ENCODE peak calls at places on chromosomes 2 and 18, in six cellular contexts. P is GM23248; K is CD8-positive, alpha-beta T cell; F is adipocyte; L is GM12865; O is CD4-positive, alpha-beta memory T cell. M is an unnamed sample.

GRCh38 chr2:112142525-112143078 is 4.4 kb downstream of the FBLN7 start:
- DNase-seq in O (no peak), L (no peak), F (no peak), K (no peak), P (no peak), M (no peak)

GRCh38 chr2:102841107-102841840 is 79.4 kb downstream of the TMEM182 start:
- DNase-seq in P (peak), O (no peak), L (peak), K (no peak), F (peak), M (peak)

GRCh38 chr2:146734042-146734715 is 1110.7 kb upstream of the ACVR2A start:
- DNase-seq in L (peak), K (no peak), O (no peak), P (peak), F (peak), M (no peak)

GRCh38 chr2:15930589-15931513 is 9.5 kb upstream of the MYCN start:
- DNase-seq in P (no peak), K (no peak), F (no peak), L (no peak), O (no peak), M (no peak)

GRCh38 chr2:101306410-101306809 is 2.1 kb downstream of the RNF149 start:
- DNase-seq in P (peak), F (peak), K (no peak), O (peak), L (peak), M (no peak)

GRCh38 chr2:201135396-201135795 is 19.4 kb downstream of the CFLAR start:
- DNase-seq in O (no peak), L (peak), P (no peak), F (no peak), K (no peak), M (no peak)

GRCh38 chr2:128058114-128058513 is 30.3 kb upstream of the SAP130 start:
- DNase-seq in P (no peak), O (no peak), K (no peak), F (no peak), L (no peak), M (peak)

GRCh38 chr2:11388262-11389047 is 44.0 kb upstream of the ROCK2 start:
- DNase-seq in P (no peak), O (no peak), K (no peak), F (no peak), L (peak), M (no peak)

GRCh38 chr18:68918216-68918615 is 120.3 kb downstream of the CCDC102B start:
- DNase-seq in O (no peak), P (no peak), F (no peak), L (no peak), K (no peak), M (no peak)

GRCh38 chr2:23441414-23441813 is 56.4 kb downstream of the KLHL29 start:
- DNase-seq in L (no peak), K (no peak), F (no peak), O (no peak), P (no peak), M (no peak)
- H3K4me3 ChIP-seq in L (no peak), K (no peak), F (no peak), O (no peak), P (no peak), M (no peak)

DNA sequence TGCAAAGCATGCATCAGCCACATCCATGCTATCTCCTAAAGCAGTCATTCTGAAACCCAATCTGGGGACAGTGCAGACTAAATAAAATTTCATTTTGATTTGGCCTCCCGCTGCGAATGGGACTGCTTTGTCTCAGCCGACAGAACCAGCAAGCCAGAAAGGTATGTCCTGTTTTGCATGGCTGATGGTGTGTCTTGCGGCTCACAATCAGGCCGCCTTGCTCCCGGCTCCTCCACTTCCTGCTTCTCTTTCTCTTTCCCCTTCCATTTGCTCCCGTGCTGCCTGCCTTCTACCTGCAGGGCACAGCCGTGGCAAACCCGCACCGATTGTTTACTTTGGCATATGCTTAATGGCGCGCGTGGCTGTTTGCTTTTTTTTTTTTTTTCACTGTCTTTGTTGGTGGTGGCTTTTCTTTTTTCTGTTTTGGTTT is 419.5 kb upstream of the POU3F3 start:
- DNase-seq in L (peak), F (no peak), O (no peak), P (peak), K (no peak), M (no peak)
- H3K4me3 ChIP-seq in L (peak), F (peak), O (no peak), P (no peak), K (no peak), M (no peak)

DNA sequence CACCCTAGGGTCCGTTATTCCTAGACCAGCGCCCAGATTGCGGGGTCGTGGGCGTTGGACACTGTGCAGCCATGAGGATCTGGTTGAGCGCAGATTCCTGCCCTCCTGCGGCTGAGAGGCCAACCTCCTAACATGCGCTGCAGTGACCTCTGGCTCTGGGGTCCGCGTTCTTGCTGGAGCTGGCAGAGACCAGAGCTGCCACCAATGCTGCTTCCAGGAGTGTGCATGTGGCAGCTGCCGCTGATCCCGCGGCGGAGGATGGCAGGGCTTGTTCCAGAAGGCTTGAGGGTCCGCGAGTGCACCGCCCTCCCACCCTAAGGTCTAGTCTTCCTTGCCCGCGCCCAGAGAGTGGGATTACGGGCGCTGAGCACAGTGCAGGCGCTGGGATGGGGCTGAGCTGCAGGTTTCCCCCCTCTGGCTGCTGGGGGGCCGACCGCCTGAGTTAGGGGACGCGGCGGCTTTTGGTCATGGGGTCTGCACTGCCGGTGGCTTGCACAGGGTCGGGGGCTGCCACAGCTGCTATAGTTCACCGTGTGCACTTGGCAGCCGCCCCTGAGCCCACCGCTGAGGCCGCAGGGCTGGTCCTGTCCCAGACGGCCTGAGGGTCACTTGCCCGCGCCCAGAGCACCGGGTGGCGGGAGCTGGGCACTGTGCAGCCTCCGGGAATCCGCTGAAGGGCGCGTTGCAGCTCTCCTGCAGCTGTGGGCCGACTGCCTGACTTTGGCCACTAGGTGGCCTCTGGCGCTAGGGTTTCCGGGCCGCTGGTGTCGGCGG is 145.9 kb downstream of the CCDC74A start:
- DNase-seq in P (peak), F (peak), K (peak), O (peak), L (peak), M (peak)
- H3K4me3 ChIP-seq in P (peak), F (peak), K (peak), O (no peak), L (peak), M (peak)

GRCh38 chr2:113390133-113390849 is 47.2 kb upstream of the ZNG1B start:
- DNase-seq in P (peak), K (peak), L (peak), O (peak), F (peak), M (peak)

DNA sequence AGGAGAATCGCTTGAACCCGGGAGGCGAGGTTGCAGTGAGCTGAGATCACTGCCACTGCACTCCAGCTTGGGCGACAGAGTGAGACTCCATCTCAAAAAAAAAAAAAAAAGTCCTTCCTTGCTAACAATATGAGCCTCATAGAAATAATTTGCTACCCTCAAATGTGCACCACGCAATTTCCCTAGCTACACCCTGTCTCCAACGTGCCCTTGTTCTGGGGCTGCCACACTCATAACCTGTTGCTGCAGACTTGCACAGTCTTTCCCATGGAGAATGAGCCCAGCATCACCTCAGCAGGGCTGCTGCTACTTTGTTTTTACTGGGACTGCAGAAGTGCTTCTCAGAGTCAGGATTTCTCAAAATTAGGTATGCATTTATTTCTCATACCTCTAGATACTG is 46.4 kb upstream of the ZNG1B start:
- DNase-seq in F (no peak), O (no peak), K (no peak), L (no peak), P (no peak), M (no peak)
- H3K4me3 ChIP-seq in F (no peak), O (no peak), K (no peak), L (no peak), P (no peak), M (no peak)

DNA sequence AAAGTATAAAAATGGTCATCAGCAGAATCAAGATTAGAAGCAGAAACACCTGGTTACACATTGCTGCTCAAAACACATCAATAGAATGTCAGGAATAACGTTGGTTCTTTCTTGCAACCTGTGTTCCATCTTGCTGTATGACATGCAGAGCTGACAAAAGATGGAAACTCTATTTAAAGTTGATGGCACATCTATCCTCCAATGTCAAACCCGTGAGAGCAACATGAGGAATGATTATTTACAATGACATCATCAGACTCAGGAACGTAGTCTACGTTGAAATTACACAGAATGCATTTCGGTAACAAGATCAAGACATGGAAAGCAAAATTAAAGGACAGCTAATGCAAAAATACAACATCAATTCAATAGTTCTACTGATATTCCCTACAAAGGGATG is 26.2 kb upstream of the TTN start:
- DNase-seq in L (no peak), F (no peak), P (no peak), K (no peak), O (no peak), M (no peak)
- H3K4me3 ChIP-seq in L (no peak), F (no peak), P (no peak), K (no peak), O (no peak), M (no peak)

GRCh38 chr18:8721716-8722115 is 16.4 kb downstream of the MTCL1 start:
- DNase-seq in K (no peak), O (no peak), F (peak), L (no peak), P (peak), M (no peak)

GRCh38 chr18:8718401-8718913 is 13.1 kb downstream of the MTCL1 start:
- DNase-seq in P (no peak), O (no peak), K (no peak), L (no peak), F (no peak), M (no peak)

GRCh38 chr18:8719192-8719591 is 13.8 kb downstream of the MTCL1 start:
- DNase-seq in F (no peak), L (no peak), P (no peak), O (no peak), K (no peak), M (no peak)

GRCh38 chr18:8721094-8721669 is 15.8 kb downstream of the MTCL1 start:
- DNase-seq in L (no peak), K (no peak), O (no peak), P (no peak), F (no peak), M (no peak)

DNA sequence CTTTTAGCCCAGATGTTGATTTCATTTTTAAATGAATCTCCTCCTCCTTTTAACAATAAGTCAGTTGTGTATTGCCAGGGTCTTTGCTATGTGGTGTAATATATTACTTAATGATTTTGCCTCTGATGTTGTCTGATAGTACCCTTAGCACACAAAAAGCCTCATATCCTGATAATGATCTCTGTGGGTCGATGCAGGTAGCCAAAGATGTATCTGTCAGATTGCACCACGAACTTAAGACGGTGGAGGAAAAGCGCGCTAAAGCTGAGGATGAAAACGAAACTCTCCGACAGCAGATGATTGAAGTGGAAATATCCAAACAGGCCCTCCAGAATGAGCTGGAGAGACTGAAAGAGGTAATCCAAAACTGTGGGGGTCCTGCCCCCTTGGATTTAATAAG is 14.8 kb downstream of the MTCL1 start:
- DNase-seq in L (no peak), F (no peak), K (no peak), P (no peak), O (no peak), M (no peak)
- H3K4me3 ChIP-seq in L (no peak), F (no peak), K (no peak), P (no peak), O (no peak), M (no peak)

GRCh38 chr2:144513388-144514100 is 6.4 kb downstream of the ZEB2 start:
- DNase-seq in K (no peak), P (peak), F (no peak), O (no peak), L (no peak), M (no peak)
- H3K4me3 ChIP-seq in K (no peak), P (peak), F (peak), O (no peak), L (no peak), M (no peak)

DNA sequence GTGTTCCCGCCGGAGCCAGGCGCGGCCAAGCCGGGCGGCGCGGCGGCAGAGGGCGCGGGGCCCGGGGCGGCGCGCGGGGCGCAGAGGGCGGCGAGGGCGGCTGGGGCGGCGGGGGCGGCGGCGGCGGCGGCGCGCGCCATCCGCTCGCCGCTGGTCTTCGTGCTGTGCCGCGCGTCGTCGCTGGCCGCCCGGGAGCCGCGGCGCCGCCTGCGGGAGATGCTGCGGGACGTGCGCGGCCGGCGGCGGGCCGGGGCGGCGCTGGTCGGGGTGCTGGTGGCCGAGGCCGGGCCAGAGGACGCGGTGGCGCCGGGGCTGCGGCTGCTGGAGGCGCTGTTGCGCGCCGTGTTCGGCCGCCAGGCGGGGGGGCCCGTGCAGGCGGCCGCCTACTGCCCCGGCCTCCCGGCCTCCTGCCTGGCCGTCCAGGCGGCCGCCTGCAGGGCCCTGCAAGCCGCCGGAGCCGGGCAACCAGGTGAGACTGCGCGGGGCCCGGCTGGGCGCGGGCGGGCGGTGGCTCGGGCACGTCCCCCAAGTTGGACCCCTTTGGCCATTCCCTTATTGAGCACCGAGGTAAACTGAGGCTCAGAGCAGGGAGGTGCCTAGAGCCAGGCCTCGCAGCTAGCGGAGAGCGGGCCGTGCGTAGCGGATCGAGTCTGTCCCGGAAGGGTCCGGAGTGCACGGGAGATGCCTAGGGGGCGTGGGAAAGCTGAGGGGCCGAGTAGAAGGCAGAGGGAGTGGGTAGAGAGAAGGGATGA is 584 bp downstream of the C2orf72 start:
- DNase-seq in L (peak), O (no peak), K (no peak), P (peak), F (peak), M (peak)
- H3K4me3 ChIP-seq in L (peak), O (no peak), K (no peak), P (peak), F (no peak), M (peak)

GRCh38 chr18:12593861-12594260 is 64.0 kb downstream of the SPIRE1 start:
- DNase-seq in O (no peak), F (peak), L (no peak), K (no peak), P (peak), M (no peak)

GRCh38 chr18:12597775-12598174 is 60.1 kb downstream of the SPIRE1 start:
- DNase-seq in O (no peak), K (no peak), F (peak), P (peak), L (no peak), M (no peak)

GRCh38 chr18:12595571-12596255 is 62.2 kb downstream of the SPIRE1 start:
- DNase-seq in O (no peak), L (no peak), P (no peak), F (no peak), K (no peak), M (no peak)

GRCh38 chr18:12589419-12589818 is 68.5 kb downstream of the SPIRE1 start:
- DNase-seq in F (no peak), L (no peak), O (no peak), P (no peak), K (no peak), M (no peak)

DNA sequence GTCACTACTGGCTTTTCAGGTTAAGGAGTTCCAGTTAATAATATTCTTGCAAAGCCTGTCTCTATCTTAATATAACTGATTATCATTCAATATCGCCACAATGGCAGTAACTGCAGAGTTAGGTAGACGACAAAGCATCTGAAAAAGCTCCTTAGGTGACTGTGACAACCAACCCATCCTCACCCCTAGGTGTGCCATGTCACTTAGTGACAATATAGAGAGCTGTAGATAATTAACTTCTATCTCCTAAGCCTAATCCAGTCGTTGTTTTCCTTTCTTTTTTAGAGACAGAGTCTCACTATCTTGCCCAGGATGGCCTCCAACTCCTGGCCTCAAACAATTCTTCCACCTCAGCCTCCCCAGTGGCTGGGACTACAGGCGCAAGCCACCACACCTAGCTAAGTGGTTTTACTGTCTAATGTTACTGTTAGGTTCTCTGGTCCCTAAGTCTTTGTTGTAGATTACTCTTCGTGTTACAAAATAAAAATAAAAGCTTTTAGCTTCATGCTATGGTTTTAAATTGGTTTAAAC is 65.2 kb downstream of the SPIRE1 start:
- DNase-seq in K (no peak), F (no peak), O (no peak), P (no peak), L (no peak), M (no peak)
- H3K4me3 ChIP-seq in K (no peak), F (no peak), O (no peak), P (no peak), L (no peak), M (no peak)

GRCh38 chr2:42791606-42792005 is 777 bp downstream of the HAAO start:
- DNase-seq in P (no peak), L (no peak), O (no peak), K (no peak), F (no peak), M (no peak)
- H3K4me3 ChIP-seq in P (no peak), L (peak), O (no peak), K (no peak), F (no peak), M (no peak)